ENCODE peak calls at places on chromosome 7, in nine cellular contexts. One of them, this sample, is unnamed.

GRCh38 chr7:78873117-78873516 is 580.4 kb downstream of the MAGI2 start:
- DNase-seq in fibroblast of lung: no peak
- DNase-seq in PC-3: no peak
- DNase-seq in left ventricle myocardium inferior: no peak
- DNase-seq in cardiac muscle cell: no peak
- DNase-seq in MM.1S: no peak
- DNase-seq in endothelial cell of umbilical vein: no peak
- DNase-seq in IMR-90: no peak
- DNase-seq in HepG2: no peak
- DNase-seq in this sample: no peak

GRCh38 chr7:28382146-28382545 is 30.2 kb upstream of the CREB5 start:
- DNase-seq in fibroblast of lung: no peak
- DNase-seq in PC-3: no peak
- DNase-seq in left ventricle myocardium inferior: no peak
- DNase-seq in cardiac muscle cell: no peak
- DNase-seq in MM.1S: peak
- DNase-seq in endothelial cell of umbilical vein: no peak
- DNase-seq in IMR-90: no peak
- DNase-seq in HepG2: no peak
- DNase-seq in this sample: no peak

GRCh38 chr7:5703572-5704533 is 77.6 kb downstream of the RNF216 start:
- DNase-seq in fibroblast of lung: no peak
- DNase-seq in PC-3: no peak
- DNase-seq in left ventricle myocardium inferior: no peak
- DNase-seq in cardiac muscle cell: no peak
- DNase-seq in MM.1S: no peak
- DNase-seq in endothelial cell of umbilical vein: no peak
- DNase-seq in IMR-90: no peak
- DNase-seq in HepG2: no peak
- DNase-seq in this sample: no peak

GRCh38 chr7:141991144-141991543 is 4.5 kb upstream of the MGAM start:
- DNase-seq in fibroblast of lung: no peak
- DNase-seq in PC-3: no peak
- DNase-seq in left ventricle myocardium inferior: no peak
- DNase-seq in cardiac muscle cell: no peak
- DNase-seq in MM.1S: no peak
- DNase-seq in endothelial cell of umbilical vein: no peak
- DNase-seq in IMR-90: no peak
- DNase-seq in HepG2: no peak
- DNase-seq in this sample: no peak

GRCh38 chr7:88111136-88111748 is 108.6 kb downstream of the SRI start:
- DNase-seq in fibroblast of lung: peak
- DNase-seq in PC-3: peak
- DNase-seq in left ventricle myocardium inferior: no peak
- DNase-seq in cardiac muscle cell: peak
- DNase-seq in MM.1S: peak
- DNase-seq in endothelial cell of umbilical vein: peak
- DNase-seq in IMR-90: peak
- DNase-seq in HepG2: peak
- DNase-seq in this sample: no peak

GRCh38 chr7:78912781-78913180 is 540.7 kb downstream of the MAGI2 start:
- DNase-seq in fibroblast of lung: peak
- DNase-seq in PC-3: peak
- DNase-seq in left ventricle myocardium inferior: no peak
- DNase-seq in cardiac muscle cell: peak
- DNase-seq in MM.1S: no peak
- DNase-seq in endothelial cell of umbilical vein: no peak
- DNase-seq in IMR-90: peak
- DNase-seq in HepG2: no peak
- DNase-seq in this sample: peak

GRCh38 chr7:71193099-71193810 is 61.3 kb downstream of the GALNT17 start:
- DNase-seq in fibroblast of lung: no peak
- DNase-seq in PC-3: no peak
- DNase-seq in left ventricle myocardium inferior: no peak
- DNase-seq in cardiac muscle cell: no peak
- DNase-seq in MM.1S: no peak
- DNase-seq in endothelial cell of umbilical vein: no peak
- DNase-seq in IMR-90: no peak
- DNase-seq in HepG2: no peak
- DNase-seq in this sample: no peak

GRCh38 chr7:67137464-67137863 is 140.8 kb downstream of the TYW1 start:
- DNase-seq in fibroblast of lung: no peak
- DNase-seq in PC-3: peak
- DNase-seq in left ventricle myocardium inferior: no peak
- DNase-seq in cardiac muscle cell: no peak
- DNase-seq in MM.1S: no peak
- DNase-seq in endothelial cell of umbilical vein: no peak
- DNase-seq in IMR-90: peak
- DNase-seq in HepG2: no peak
- DNase-seq in this sample: no peak

GRCh38 chr7:47100815-47101435 is 481.0 kb downstream of the TNS3 start:
- DNase-seq in fibroblast of lung: peak
- DNase-seq in PC-3: peak
- DNase-seq in left ventricle myocardium inferior: peak
- DNase-seq in cardiac muscle cell: peak
- DNase-seq in MM.1S: peak
- DNase-seq in endothelial cell of umbilical vein: peak
- DNase-seq in IMR-90: peak
- DNase-seq in HepG2: peak
- DNase-seq in this sample: peak

GRCh38 chr7:137418841-137419240 is 75.3 kb upstream of the PTN start:
- DNase-seq in fibroblast of lung: no peak
- DNase-seq in PC-3: no peak
- DNase-seq in left ventricle myocardium inferior: no peak
- DNase-seq in cardiac muscle cell: no peak
- DNase-seq in MM.1S: no peak
- DNase-seq in endothelial cell of umbilical vein: no peak
- DNase-seq in IMR-90: no peak
- DNase-seq in HepG2: no peak
- DNase-seq in this sample: no peak

GRCh38 chr7:16099302-16099832 is 322.0 kb downstream of the CRPPA start:
- DNase-seq in fibroblast of lung: no peak
- DNase-seq in PC-3: no peak
- DNase-seq in left ventricle myocardium inferior: no peak
- DNase-seq in cardiac muscle cell: no peak
- DNase-seq in MM.1S: no peak
- DNase-seq in endothelial cell of umbilical vein: no peak
- DNase-seq in IMR-90: no peak
- DNase-seq in HepG2: no peak
- DNase-seq in this sample: no peak

GRCh38 chr7:42198974-42199668 is 37.9 kb downstream of the GLI3 start:
- DNase-seq in fibroblast of lung: peak
- DNase-seq in PC-3: no peak
- DNase-seq in left ventricle myocardium inferior: no peak
- DNase-seq in cardiac muscle cell: no peak
- DNase-seq in MM.1S: no peak
- DNase-seq in endothelial cell of umbilical vein: no peak
- DNase-seq in IMR-90: no peak
- DNase-seq in HepG2: no peak
- DNase-seq in this sample: no peak

GRCh38 chr7:155959894-155960293 is 147.6 kb upstream of the SHH start:
- DNase-seq in fibroblast of lung: no peak
- DNase-seq in PC-3: peak
- DNase-seq in left ventricle myocardium inferior: no peak
- DNase-seq in cardiac muscle cell: no peak
- DNase-seq in MM.1S: no peak
- DNase-seq in endothelial cell of umbilical vein: no peak
- DNase-seq in IMR-90: no peak
- DNase-seq in HepG2: no peak
- DNase-seq in this sample: peak

GRCh38 chr7:111827863-111828504 is 265.7 kb upstream of the IMMP2L start:
- DNase-seq in fibroblast of lung: peak
- DNase-seq in PC-3: peak
- DNase-seq in left ventricle myocardium inferior: no peak
- DNase-seq in cardiac muscle cell: peak
- DNase-seq in MM.1S: no peak
- DNase-seq in endothelial cell of umbilical vein: peak
- DNase-seq in IMR-90: peak
- DNase-seq in HepG2: no peak
- DNase-seq in this sample: peak

GRCh38 chr7:28178537-28178936 is 2.1 kb downstream of the JAZF1 start:
- DNase-seq in fibroblast of lung: no peak
- DNase-seq in PC-3: peak
- DNase-seq in left ventricle myocardium inferior: no peak
- DNase-seq in cardiac muscle cell: no peak
- DNase-seq in MM.1S: no peak
- DNase-seq in endothelial cell of umbilical vein: no peak
- DNase-seq in IMR-90: no peak
- DNase-seq in HepG2: no peak
- DNase-seq in this sample: no peak

GRCh38 chr7:79182283-79182682 is 271.2 kb downstream of the MAGI2 start:
- DNase-seq in fibroblast of lung: peak
- DNase-seq in PC-3: peak
- DNase-seq in left ventricle myocardium inferior: no peak
- DNase-seq in cardiac muscle cell: peak
- DNase-seq in MM.1S: no peak
- DNase-seq in endothelial cell of umbilical vein: no peak
- DNase-seq in IMR-90: peak
- DNase-seq in HepG2: no peak
- DNase-seq in this sample: peak

GRCh38 chr7:158754746-158755444 is 50.3 kb upstream of the NCAPG2 start:
- DNase-seq in fibroblast of lung: no peak
- DNase-seq in PC-3: peak
- DNase-seq in left ventricle myocardium inferior: no peak
- DNase-seq in cardiac muscle cell: peak
- DNase-seq in MM.1S: no peak
- DNase-seq in endothelial cell of umbilical vein: peak
- DNase-seq in IMR-90: peak
- DNase-seq in HepG2: no peak
- DNase-seq in this sample: no peak

GRCh38 chr7:52537051-52537450 is 498.4 kb upstream of the POM121L12 start:
- DNase-seq in fibroblast of lung: no peak
- DNase-seq in PC-3: no peak
- DNase-seq in left ventricle myocardium inferior: no peak
- DNase-seq in cardiac muscle cell: no peak
- DNase-seq in MM.1S: no peak
- DNase-seq in endothelial cell of umbilical vein: no peak
- DNase-seq in IMR-90: no peak
- DNase-seq in HepG2: no peak
- DNase-seq in this sample: no peak

GRCh38 chr7:96388620-96389383 is 66.9 kb upstream of the SLC25A13 start:
- DNase-seq in fibroblast of lung: peak
- DNase-seq in PC-3: peak
- DNase-seq in left ventricle myocardium inferior: no peak
- DNase-seq in cardiac muscle cell: peak
- DNase-seq in MM.1S: no peak
- DNase-seq in endothelial cell of umbilical vein: peak
- DNase-seq in IMR-90: peak
- DNase-seq in HepG2: no peak
- DNase-seq in this sample: peak

GRCh38 chr7:121079425-121080169 is 91.1 kb downstream of the CPED1 start:
- DNase-seq in fibroblast of lung: peak
- DNase-seq in PC-3: peak
- DNase-seq in left ventricle myocardium inferior: no peak
- DNase-seq in cardiac muscle cell: peak
- DNase-seq in MM.1S: no peak
- DNase-seq in endothelial cell of umbilical vein: no peak
- DNase-seq in IMR-90: peak
- DNase-seq in HepG2: peak
- DNase-seq in this sample: peak
- TF ChIP-seq CTCF in fibroblast of lung: peak
- TF ChIP-seq CTCF in PC-3: peak
- TF ChIP-seq CTCF in left ventricle myocardium inferior: peak
- TF ChIP-seq CTCF in cardiac muscle cell: no peak
- TF ChIP-seq CTCF in MM.1S: peak
- TF ChIP-seq CTCF in endothelial cell of umbilical vein: no peak
- TF ChIP-seq CTCF in IMR-90: peak
- TF ChIP-seq CTCF in HepG2: no peak
- TF ChIP-seq CTCF in this sample: peak

DNA sequence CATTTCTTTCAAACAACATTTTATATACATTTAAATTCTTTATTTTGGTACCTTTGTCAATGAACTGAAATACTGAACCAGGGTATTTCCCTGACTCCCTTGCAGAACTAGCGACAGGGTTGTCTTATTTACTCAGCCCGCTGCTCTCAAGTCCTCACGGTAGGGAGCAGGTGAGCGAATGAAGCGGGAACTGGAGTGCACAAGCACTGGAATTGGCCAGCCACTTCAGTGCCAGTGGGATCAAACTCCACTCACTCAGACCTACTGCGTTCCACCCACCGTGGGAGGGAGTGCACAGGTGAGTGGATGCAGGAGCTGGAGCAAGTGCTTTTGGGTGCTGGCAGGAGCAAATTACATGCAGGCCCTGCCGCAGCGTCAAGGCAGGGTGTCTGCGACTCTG is 28.1 kb upstream of the NEUROD6 start:
- DNase-seq in fibroblast of lung: no peak
- DNase-seq in PC-3: no peak
- DNase-seq in left ventricle myocardium inferior: no peak
- DNase-seq in cardiac muscle cell: no peak
- DNase-seq in MM.1S: no peak
- DNase-seq in endothelial cell of umbilical vein: no peak
- DNase-seq in IMR-90: no peak
- DNase-seq in HepG2: no peak
- DNase-seq in this sample: no peak
- H3K27ac ChIP-seq in fibroblast of lung: no peak
- H3K27ac ChIP-seq in PC-3: no peak
- H3K27ac ChIP-seq in left ventricle myocardium inferior: no peak
- H3K27ac ChIP-seq in cardiac muscle cell: no peak
- H3K27ac ChIP-seq in MM.1S: no peak
- H3K27ac ChIP-seq in endothelial cell of umbilical vein: no peak
- H3K27ac ChIP-seq in IMR-90: no peak
- H3K27ac ChIP-seq in HepG2: no peak
- H3K27ac ChIP-seq in this sample: no peak

GRCh38 chr7:38368191-38368605 is 94.8 kb upstream of the TARP start:
- DNase-seq in fibroblast of lung: peak
- DNase-seq in PC-3: peak
- DNase-seq in left ventricle myocardium inferior: peak
- DNase-seq in cardiac muscle cell: peak
- DNase-seq in MM.1S: peak
- DNase-seq in endothelial cell of umbilical vein: peak
- DNase-seq in IMR-90: peak
- DNase-seq in HepG2: peak
- DNase-seq in this sample: peak
- H3K4me3 ChIP-seq in fibroblast of lung: no peak
- H3K4me3 ChIP-seq in PC-3: no peak
- H3K4me3 ChIP-seq in left ventricle myocardium inferior: no peak
- H3K4me3 ChIP-seq in cardiac muscle cell: no peak
- H3K4me3 ChIP-seq in MM.1S: no peak
- H3K4me3 ChIP-seq in endothelial cell of umbilical vein: no peak
- H3K4me3 ChIP-seq in IMR-90: no peak
- H3K4me3 ChIP-seq in HepG2: no peak
- H3K4me3 ChIP-seq in this sample: no peak

GRCh38 chr7:127091620-127092019 is 161.1 kb downstream of the GRM8 start:
- DNase-seq in fibroblast of lung: no peak
- DNase-seq in PC-3: no peak
- DNase-seq in left ventricle myocardium inferior: no peak
- DNase-seq in cardiac muscle cell: no peak
- DNase-seq in MM.1S: no peak
- DNase-seq in endothelial cell of umbilical vein: no peak
- DNase-seq in IMR-90: no peak
- DNase-seq in HepG2: no peak
- DNase-seq in this sample: no peak

DNA sequence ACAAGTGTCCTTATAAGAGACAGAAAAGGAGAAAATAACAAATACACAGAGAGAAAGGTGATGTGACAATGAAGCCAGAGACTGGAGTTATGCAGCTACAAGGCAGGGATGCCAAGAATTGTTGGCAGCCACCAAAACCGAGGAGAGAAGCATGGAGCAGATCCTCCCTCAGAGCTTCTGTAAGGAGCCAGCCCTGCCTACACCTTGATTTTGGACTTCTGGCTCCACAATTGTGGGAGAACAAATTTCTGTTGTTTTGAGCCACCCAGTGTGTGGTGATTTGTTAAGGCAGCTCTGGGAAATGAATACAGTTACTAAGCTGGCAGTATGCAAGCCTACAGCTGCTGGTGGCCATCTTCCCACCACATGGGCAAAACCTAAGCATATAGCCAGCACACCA is 163.6 kb downstream of the GRM8 start:
- DNase-seq in fibroblast of lung: no peak
- DNase-seq in PC-3: no peak
- DNase-seq in left ventricle myocardium inferior: no peak
- DNase-seq in cardiac muscle cell: no peak
- DNase-seq in MM.1S: no peak
- DNase-seq in endothelial cell of umbilical vein: no peak
- DNase-seq in IMR-90: no peak
- DNase-seq in HepG2: no peak
- DNase-seq in this sample: no peak
- TF ChIP-seq CTCF in fibroblast of lung: no peak
- TF ChIP-seq CTCF in PC-3: no peak
- TF ChIP-seq CTCF in left ventricle myocardium inferior: no peak
- TF ChIP-seq CTCF in cardiac muscle cell: no peak
- TF ChIP-seq CTCF in MM.1S: no peak
- TF ChIP-seq CTCF in endothelial cell of umbilical vein: no peak
- TF ChIP-seq CTCF in IMR-90: no peak
- TF ChIP-seq CTCF in HepG2: no peak
- TF ChIP-seq CTCF in this sample: no peak

This sample was measured in brain microvascular endothelial cell.